ENCODE peak calls at places on chromosomes 4 and X, in seven cellular contexts. U is RWPE2, W is coronary artery, Q is heart left ventricle, X is PC-3, N is cardiac muscle cell, L is ovary. F is an unnamed sample.

GRCh38 chrX:68731254-68731653 is 83.8 kb downstream of the STARD8 start:
- DNase-seq in U (no peak), W (no peak), Q (no peak), X (no peak), N (no peak), L (no peak), F (no peak)

GRCh38 chrX:124986284-124986683 is 333.4 kb upstream of the TEX13C start:
- DNase-seq in U (no peak), W (no peak), Q (no peak), X (no peak), N (no peak), L (no peak), F (no peak)

GRCh38 chr4:31058656-31059055 is 338.5 kb downstream of the PCDH7 start:
- DNase-seq in U (no peak), W (no peak), Q (no peak), X (no peak), N (no peak), L (no peak), F (no peak)

GRCh38 chrX:45714864-45715263 is 514.2 kb upstream of the DIPK2B start:
- DNase-seq in U (no peak), W (no peak), Q (no peak), X (peak), N (peak), L (no peak), F (peak)

GRCh38 chr4:145482209-145483021 is 762 bp downstream of the SMAD1 start:
- DNase-seq in U (no peak), W (no peak), Q (peak), X (peak), N (peak), L (peak), F (peak)

GRCh38 chr4:6179362-6179761 is 21.0 kb downstream of the JAKMIP1 start:
- DNase-seq in U (no peak), W (no peak), Q (no peak), X (no peak), N (no peak), L (no peak), F (no peak)

GRCh38 chr4:96352051-96352517 is 512.2 kb downstream of the PDHA2 start:
- DNase-seq in U (no peak), W (no peak), Q (no peak), X (peak), N (peak), L (no peak), F (no peak)

GRCh38 chr4:113835005-113835404 is 73.5 kb upstream of the CAMK2D start:
- DNase-seq in U (no peak), W (no peak), Q (no peak), X (peak), N (peak), L (no peak), F (no peak)

GRCh38 chrX:22126311-22126710 is 94.2 kb downstream of the PHEX start:
- DNase-seq in U (no peak), W (no peak), Q (no peak), X (peak), N (no peak), L (no peak), F (no peak)

GRCh38 chr4:169315530-169316306 is 45.0 kb upstream of the SH3RF1 start:
- DNase-seq in U (no peak), W (no peak), Q (no peak), X (peak), N (peak), L (no peak), F (no peak)

GRCh38 chr4:25032126-25032525 is 1.4 kb upstream of the LGI2 start:
- DNase-seq in U (no peak), W (no peak), Q (no peak), X (peak), N (peak), L (no peak), F (no peak)

GRCh38 chrX:68249401-68249831 is 183.9 kb downstream of the OPHN1 start:
- DNase-seq in U (no peak), W (no peak), Q (peak), X (no peak), N (no peak), L (peak), F (peak)

GRCh38 chrX:48071064-48071985 is at the start of gene ZNF630:
- DNase-seq in U (no peak), W (peak), Q (peak), X (peak), N (peak), L (peak), F (peak)

GRCh38 chr4:157804986-157805385 is 367.8 kb downstream of the GASK1B start:
- DNase-seq in U (no peak), W (no peak), Q (no peak), X (peak), N (no peak), L (no peak), F (no peak)

GRCh38 chrX:42384956-42385355 is 393.0 kb downstream of the PPP1R2C start:
- DNase-seq in U (no peak), W (no peak), Q (no peak), X (peak), N (no peak), L (no peak), F (no peak)

GRCh38 chrX:2391869-2392606 is 108.7 kb downstream of the DHRSX start:
- DNase-seq in U (peak), W (no peak), Q (no peak), X (peak), N (peak), L (no peak), F (no peak)

GRCh38 chr4:144295286-144295995 is 154.9 kb upstream of the GYPA start:
- DNase-seq in U (no peak), W (no peak), Q (no peak), X (no peak), N (peak), L (no peak), F (no peak)

GRCh38 chr4:87353592-87353991 is 30.9 kb upstream of the HSD17B13 start:
- DNase-seq in U (no peak), W (no peak), Q (peak), X (peak), N (peak), L (no peak), F (peak)

GRCh38 chrX:152821145-152821765 is 9.3 kb downstream of the CETN2 start:
- DNase-seq in U (no peak), W (no peak), Q (no peak), X (peak), N (peak), L (no peak), F (no peak)

GRCh38 chr4:56927196-56927595 is 19.5 kb downstream of the REST start:
- DNase-seq in U (no peak), W (no peak), Q (no peak), X (no peak), N (no peak), L (no peak), F (no peak)

GRCh38 chrX:11787564-11787963 is 29.5 kb downstream of the MSL3 start:
- DNase-seq in U (no peak), W (no peak), Q (peak), X (peak), N (peak), L (peak), F (peak)

GRCh38 chr4:1802151-1802715 is 9.1 kb downstream of the FGFR3 start:
- DNase-seq in U (no peak), W (no peak), Q (no peak), X (no peak), N (peak), L (no peak), F (no peak)

GRCh38 chr4:119655111-119655837 is 26.7 kb upstream of the PDE5A start:
- DNase-seq in U (no peak), W (no peak), Q (no peak), X (peak), N (no peak), L (no peak), F (no peak)

GRCh38 chr4:151197258-151197657 is 79.7 kb upstream of the PRSS48 start:
- DNase-seq in U (no peak), W (no peak), Q (no peak), X (peak), N (peak), L (no peak), F (no peak)

GRCh38 chr4:151193414-151193813 is 83.5 kb upstream of the PRSS48 start:
- DNase-seq in U (no peak), W (no peak), Q (no peak), X (no peak), N (no peak), L (no peak), F (no peak)

GRCh38 chr4:151192556-151193235 is 84.3 kb upstream of the PRSS48 start:
- DNase-seq in U (no peak), W (no peak), Q (no peak), X (no peak), N (no peak), L (no peak), F (no peak)

GRCh38 chr4:151198748-151199147 is 78.2 kb upstream of the PRSS48 start:
- DNase-seq in U (no peak), W (no peak), Q (no peak), X (no peak), N (peak), L (no peak), F (no peak)

GRCh38 chr4:151195801-151196200 is 81.2 kb upstream of the PRSS48 start:
- DNase-seq in U (no peak), W (no peak), Q (no peak), X (peak), N (peak), L (no peak), F (no peak)
- H3K27ac ChIP-seq in U (peak), W (no peak), Q (peak), X (peak), N (no peak), L (no peak), F (peak)

GRCh38 chr4:91973479-91974153 is 330.1 kb upstream of the GRID2 start:
- DNase-seq in U (no peak), W (no peak), Q (no peak), X (no peak), N (no peak), L (no peak), F (no peak)
- H3K4me3 ChIP-seq in U (no peak), W (no peak), Q (no peak), X (no peak), N (no peak), L (no peak), F (no peak)

GRCh38 chr4:185734930-185735329 is 77.1 kb downstream of the SORBS2 start:
- DNase-seq in U (no peak), W (no peak), Q (no peak), X (no peak), N (no peak), L (no peak), F (no peak)
- H3K27ac ChIP-seq in U (no peak), W (peak), Q (peak), X (no peak), N (peak), L (no peak), F (no peak)

DNA sequence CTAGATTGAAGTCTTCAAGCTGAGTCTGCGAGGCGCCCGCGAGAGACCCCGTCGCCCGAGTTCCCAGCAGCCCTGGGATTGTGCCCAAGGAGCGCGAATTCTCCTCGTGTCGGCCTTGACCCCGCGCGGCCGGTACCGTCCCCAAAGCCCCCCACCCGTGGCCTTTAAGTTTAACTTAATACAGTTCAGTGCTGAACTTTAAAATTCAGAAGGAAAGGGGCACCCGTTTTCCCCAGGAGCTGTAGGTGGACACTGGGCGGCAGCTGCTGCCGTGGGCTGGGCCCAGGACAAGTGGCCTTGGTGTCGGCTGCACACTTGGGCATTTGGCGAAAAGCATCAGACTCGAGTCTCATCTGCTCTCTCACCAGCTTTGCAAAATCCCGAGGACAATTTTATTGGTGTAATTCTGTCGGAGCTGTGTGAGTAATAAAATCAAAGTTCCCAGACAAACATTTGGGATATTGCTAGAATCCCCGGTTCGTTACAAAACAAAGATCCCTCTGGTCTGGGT is 634 bp downstream of the CWH43 start:
- DNase-seq in U (no peak), W (no peak), Q (no peak), X (peak), N (no peak), L (no peak), F (no peak)
- H3K4me3 ChIP-seq in U (no peak), W (no peak), Q (no peak), X (peak), N (no peak), L (no peak), F (no peak)

DNA sequence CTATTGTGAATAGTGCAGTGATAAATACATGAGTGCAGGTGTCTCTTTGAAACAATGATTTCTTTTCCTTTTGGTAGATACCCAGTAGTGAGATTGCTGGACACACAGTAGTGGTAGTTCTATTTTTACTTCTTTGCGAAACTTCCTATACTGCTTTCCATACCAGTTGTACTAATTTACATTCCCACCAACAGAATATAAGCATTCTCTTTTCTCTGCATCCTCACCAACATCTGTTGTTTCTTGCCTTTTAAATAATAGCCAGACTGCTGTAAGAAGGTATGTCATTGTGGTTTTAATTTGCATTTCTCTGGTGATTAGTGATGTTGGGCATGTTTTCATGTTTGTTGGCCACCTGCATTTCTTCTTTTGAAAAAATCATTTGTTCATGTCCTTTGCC is 105.9 kb downstream of the COL4A6 start:
- DNase-seq in U (no peak), W (no peak), Q (no peak), X (no peak), N (no peak), L (no peak), F (no peak)
- H3K27ac ChIP-seq in U (no peak), W (no peak), Q (no peak), X (no peak), N (no peak), L (no peak), F (no peak)

DNA sequence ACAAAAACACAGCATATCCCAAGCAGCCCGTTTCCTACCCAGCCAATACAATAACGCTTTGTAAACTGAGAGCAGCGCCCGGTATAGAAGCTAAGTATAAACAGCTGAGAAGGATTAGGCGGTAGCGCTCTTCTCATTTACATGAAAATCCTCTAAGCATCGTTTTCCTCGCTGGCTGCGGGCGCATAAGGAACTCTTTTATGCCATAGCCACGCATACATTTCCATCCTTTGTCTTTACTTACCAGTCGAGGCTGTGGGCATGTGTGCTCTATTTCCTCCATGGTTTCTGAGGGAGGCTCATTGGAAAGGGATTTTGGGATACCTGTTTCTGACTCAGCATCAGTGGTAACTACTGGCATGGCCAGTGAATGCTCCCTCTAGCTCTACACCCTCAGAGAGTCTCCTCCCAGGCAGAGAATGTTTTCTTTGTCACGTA is 383 bp downstream of the PCYT1B start:
- DNase-seq in U (no peak), W (no peak), Q (no peak), X (no peak), N (peak), L (no peak), F (no peak)
- H3K4me3 ChIP-seq in U (no peak), W (peak), Q (peak), X (no peak), N (peak), L (peak), F (peak)

GRCh38 chr4:110944501-110944900 is 321.6 kb upstream of the PITX2 start:
- DNase-seq in U (no peak), W (no peak), Q (no peak), X (no peak), N (no peak), L (no peak), F (no peak)
- H3K27ac ChIP-seq in U (no peak), W (no peak), Q (no peak), X (no peak), N (no peak), L (no peak), F (no peak)

GRCh38 chr4:107989162-107989536 is 540 bp upstream of the HADH start:
- DNase-seq in U (no peak), W (no peak), Q (no peak), X (no peak), N (no peak), L (no peak), F (no peak)
- H3K4me3 ChIP-seq in U (peak), W (peak), Q (peak), X (peak), N (peak), L (peak), F (peak)

GRCh38 chr4:3108211-3108610 is 33.7 kb downstream of the HTT start:
- DNase-seq in U (no peak), W (no peak), Q (no peak), X (no peak), N (no peak), L (no peak), F (no peak)
- H3K27ac ChIP-seq in U (no peak), W (peak), Q (peak), X (no peak), N (no peak), L (no peak), F (peak)

GRCh38 chr4:128468485-128468989 is 180.9 kb upstream of the PGRMC2 start:
- DNase-seq in U (no peak), W (peak), Q (peak), X (peak), N (peak), L (peak), F (peak)
- H3K4me3 ChIP-seq in U (no peak), W (peak), Q (no peak), X (no peak), N (no peak), L (no peak), F (no peak)

F was measured in uterus.